ENCODE peak calls at places on chromosomes 11 and 22, in five cellular contexts. One of them, this sample, is unnamed.

GRCh38 chr11:115942043-115942442 is 437.8 kb upstream of the CADM1 start:
- DNase-seq in tibial nerve: no peak
- DNase-seq in cardiac fibroblast: no peak
- DNase-seq in KBM-7: no peak
- DNase-seq in RPMI8226: no peak
- DNase-seq in this sample: no peak

GRCh38 chr11:60122414-60123036 is 34.1 kb downstream of the MS4A2 start:
- DNase-seq in tibial nerve: no peak
- DNase-seq in cardiac fibroblast: no peak
- DNase-seq in KBM-7: no peak
- DNase-seq in RPMI8226: no peak
- DNase-seq in this sample: no peak

GRCh38 chr22:36546932-36547331 is 18.0 kb upstream of the EIF3D start:
- DNase-seq in tibial nerve: no peak
- DNase-seq in cardiac fibroblast: peak; percentile 35
- DNase-seq in KBM-7: no peak
- DNase-seq in RPMI8226: no peak
- DNase-seq in this sample: no peak

GRCh38 chr11:65043881-65044501 is 3.0 kb downstream of the SAC3D1 start:
- DNase-seq in tibial nerve: peak; percentile 29
- DNase-seq in cardiac fibroblast: peak; percentile 51
- DNase-seq in KBM-7: peak; percentile 68
- DNase-seq in RPMI8226: no peak
- DNase-seq in this sample: peak; percentile 53

GRCh38 chr11:3849297-3849874 is 6.1 kb upstream of the STIM1 start:
- DNase-seq in tibial nerve: peak; percentile 78
- DNase-seq in cardiac fibroblast: peak; percentile 65
- DNase-seq in KBM-7: peak; percentile 85
- DNase-seq in RPMI8226: peak; percentile 50
- DNase-seq in this sample: no peak

GRCh38 chr11:113255096-113255495 is 59.3 kb upstream of the TTC12 start:
- DNase-seq in tibial nerve: no peak
- DNase-seq in cardiac fibroblast: no peak
- DNase-seq in KBM-7: no peak
- DNase-seq in RPMI8226: no peak
- DNase-seq in this sample: no peak

GRCh38 chr22:48803171-48803992 is 1024.3 kb downstream of the BRD1 start:
- DNase-seq in tibial nerve: no peak
- DNase-seq in cardiac fibroblast: no peak
- DNase-seq in KBM-7: no peak
- DNase-seq in RPMI8226: no peak
- DNase-seq in this sample: no peak

GRCh38 chr22:37126383-37126782 is 16.9 kb upstream of the TMPRSS6 start:
- DNase-seq in tibial nerve: no peak
- DNase-seq in cardiac fibroblast: peak; percentile 11
- DNase-seq in KBM-7: no peak
- DNase-seq in RPMI8226: no peak
- DNase-seq in this sample: no peak

GRCh38 chr11:61339490-61339878 is 6.5 kb downstream of the TKFC start:
- DNase-seq in tibial nerve: no peak
- DNase-seq in cardiac fibroblast: no peak
- DNase-seq in KBM-7: no peak
- DNase-seq in RPMI8226: no peak
- DNase-seq in this sample: peak; percentile 81

This sample was measured in lower leg skin.